ENCODE peak calls at places on chromosome 18, in five cellular contexts. W is fibroblast of pulmonary artery, N is WTC11, Z is prostate gland, Y is lung. O is an unnamed sample.

GRCh38 chr18:47930086-47930843 is at the start of gene SMAD2:
- DNase-seq in W (peak; percentile 82), N (peak; percentile 89), Z (peak; percentile 78), Y (peak; percentile 85), O (peak; percentile 79)

GRCh38 chr18:7117390-7118355 is at the start of gene LAMA1:
- DNase-seq in W (peak; percentile 45), N (peak; percentile 74), Z (no peak), Y (no peak), O (peak; percentile 89)

GRCh38 chr18:37254256-37254880 is 311.2 kb downstream of the CELF4 start:
- DNase-seq in W (no peak), N (no peak), Z (no peak), Y (no peak), O (no peak)

GRCh38 chr18:7784171-7784570 is 217.1 kb downstream of the PTPRM start:
- DNase-seq in W (no peak), N (no peak), Z (no peak), Y (no peak), O (no peak)

GRCh38 chr18:42114310-42114943 is 159.4 kb downstream of the PIK3C3 start:
- DNase-seq in W (peak; percentile 87), N (peak; percentile 62), Z (peak; percentile 56), Y (peak; percentile 58), O (peak; percentile 76)

GRCh38 chr18:48866028-48866733 is 84.6 kb downstream of the SMAD7 start:
- DNase-seq in W (peak; percentile 66), N (no peak), Z (peak; percentile 46), Y (no peak), O (no peak)

GRCh38 chr18:37249895-37250618 is 315.5 kb downstream of the CELF4 start:
- DNase-seq in W (no peak), N (no peak), Z (no peak), Y (no peak), O (no peak)

GRCh38 chr18:6004683-6005082 is 109.4 kb upstream of the TMEM200C start:
- DNase-seq in W (no peak), N (no peak), Z (no peak), Y (no peak), O (no peak)

GRCh38 chr18:57210711-57211411 is 64.0 kb downstream of the BOD1L2 start:
- DNase-seq in W (no peak), N (no peak), Z (no peak), Y (no peak), O (no peak)

GRCh38 chr18:35619468-35619867 is 37.9 kb downstream of the GALNT1 start:
- DNase-seq in W (no peak), N (no peak), Z (no peak), Y (no peak), O (no peak)

GRCh38 chr18:40624959-40625358 is 1330.1 kb upstream of the PIK3C3 start:
- DNase-seq in W (no peak), N (no peak), Z (no peak), Y (no peak), O (no peak)

GRCh38 chr18:9434240-9434701 is 41.0 kb upstream of the RALBP1 start:
- DNase-seq in W (no peak), N (peak; percentile 24), Z (no peak), Y (no peak), O (peak; percentile 16)

GRCh38 chr18:52313213-52313612 is 26.8 kb upstream of the DCC start:
- DNase-seq in W (no peak), N (no peak), Z (no peak), Y (no peak), O (no peak)

GRCh38 chr18:78228974-78229373 is 750.6 kb upstream of the SALL3 start:
- DNase-seq in W (no peak), N (peak; percentile 16), Z (no peak), Y (no peak), O (peak; percentile 43)

GRCh38 chr18:33146009-33146408 is 294.5 kb downstream of the CCDC178 start:
- DNase-seq in W (no peak), N (no peak), Z (no peak), Y (no peak), O (no peak)

GRCh38 chr18:79092869-79093268 is 23.7 kb downstream of the ATP9B start:
- DNase-seq in W (no peak), N (no peak), Z (no peak), Y (no peak), O (no peak)

GRCh38 chr18:69674292-69674877 is 273.3 kb downstream of the CD226 start:
- DNase-seq in W (no peak), N (no peak), Z (no peak), Y (no peak), O (no peak)

GRCh38 chr18:54148151-54148550 is 76.3 kb downstream of the MBD2 start:
- DNase-seq in W (no peak), N (no peak), Z (no peak), Y (no peak), O (no peak)

GRCh38 chr18:39589496-39589895 is 2023.9 kb upstream of the CELF4 start:
- DNase-seq in W (no peak), N (no peak), Z (no peak), Y (no peak), O (no peak)

GRCh38 chr18:51150430-51150746 is 47.1 kb downstream of the MEX3C start:
- DNase-seq in W (no peak), N (no peak), Z (no peak), Y (no peak), O (no peak)

GRCh38 chr18:51153659-51154371 is 43.7 kb downstream of the MEX3C start:
- DNase-seq in W (no peak), N (no peak), Z (no peak), Y (no peak), O (no peak)

GRCh38 chr18:51151568-51152511 is 45.6 kb downstream of the MEX3C start:
- DNase-seq in W (no peak), N (no peak), Z (no peak), Y (no peak), O (no peak)

GRCh38 chr18:51151185-51151567 is 46.3 kb downstream of the MEX3C start:
- DNase-seq in W (no peak), N (no peak), Z (no peak), Y (no peak), O (no peak)

DNA sequence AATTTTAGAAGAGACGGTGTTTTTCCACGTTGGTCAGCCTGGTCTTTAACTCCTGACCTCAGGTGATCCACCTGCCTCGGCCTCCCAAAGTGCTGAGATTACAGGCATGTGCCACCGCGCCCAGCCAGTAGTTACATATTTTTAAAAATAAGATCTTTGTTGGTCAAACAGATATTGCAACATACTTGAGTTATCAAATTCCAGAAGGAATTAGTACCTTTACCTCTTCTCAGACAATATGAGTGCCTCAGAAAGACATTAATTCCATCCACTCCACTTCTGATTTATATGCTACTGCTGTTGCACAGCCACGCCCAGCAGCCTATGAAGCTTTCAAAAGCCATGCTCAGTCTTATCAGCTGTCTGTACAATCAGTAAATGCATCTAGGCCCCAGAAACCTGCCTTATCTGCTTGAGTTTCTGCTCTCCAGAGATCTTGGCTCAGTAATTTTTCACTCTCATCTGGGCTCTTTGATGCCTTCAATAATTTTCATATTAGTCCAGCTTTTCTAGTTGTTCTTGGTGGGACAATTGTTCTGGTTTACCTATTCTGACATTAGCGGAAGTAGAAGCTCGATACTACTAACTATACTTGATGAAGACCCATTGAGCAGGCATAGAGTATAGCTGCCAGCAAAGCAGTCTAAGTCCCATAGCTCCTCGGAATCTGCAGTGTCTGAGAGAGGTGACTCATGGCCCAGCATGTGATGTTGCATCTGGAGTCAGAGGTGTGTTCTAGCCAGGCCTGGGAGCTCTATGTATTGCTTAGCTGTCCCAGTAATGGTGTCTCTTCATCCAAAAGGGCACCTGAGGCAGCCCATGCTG is 47.7 kb downstream of the MEX3C start:
- DNase-seq in W (peak; percentile 60), N (no peak), Z (no peak), Y (no peak), O (no peak)
- TF ChIP-seq CTCF in W (no peak), N (no peak), Z (no peak), Y (no peak), O (no peak)

DNA sequence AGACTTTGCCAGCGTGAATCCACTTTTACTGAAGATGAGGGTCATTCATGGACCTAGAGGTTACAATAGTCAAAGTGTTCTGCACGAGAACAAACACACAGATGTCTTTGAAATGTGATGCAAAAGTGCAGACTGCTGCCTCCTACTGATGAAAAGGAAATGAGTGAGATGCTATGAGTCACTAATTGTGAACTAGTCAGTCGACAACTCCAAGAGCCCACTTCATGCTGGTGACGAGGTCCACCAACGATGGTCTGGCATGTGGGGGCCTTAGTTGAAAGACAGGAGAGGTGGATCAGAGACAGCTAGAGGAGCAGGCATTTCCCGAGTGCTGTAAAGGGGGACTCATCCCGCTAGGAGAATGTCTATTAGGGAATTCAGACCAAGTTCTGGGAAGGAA is 17.1 kb upstream of the ZNF236 start:
- DNase-seq in W (peak; percentile 37), N (no peak), Z (no peak), Y (no peak), O (no peak)
- TF ChIP-seq CTCF in W (peak; percentile 37), N (no peak), Z (no peak), Y (no peak), O (no peak)

DNA sequence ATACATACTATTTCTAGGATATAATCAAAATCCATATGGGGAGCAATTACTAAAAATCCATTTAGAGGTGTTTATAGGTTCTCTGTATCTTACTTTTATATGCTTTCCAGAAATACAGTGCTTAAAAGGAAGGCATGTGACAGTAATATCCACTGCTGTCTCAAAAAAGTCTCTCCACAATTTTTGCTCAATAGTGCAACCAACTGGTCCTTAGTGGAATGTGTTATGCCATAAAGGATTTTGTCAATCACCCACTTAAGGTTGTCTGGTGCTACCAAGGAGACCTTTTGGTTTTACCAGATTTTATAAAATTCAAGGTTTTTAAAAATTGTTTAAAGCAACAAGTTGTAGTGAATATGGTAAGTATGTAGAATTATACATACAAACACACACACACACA is 328.5 kb upstream of the DSEL start:
- DNase-seq in W (peak; percentile 45), N (no peak), Z (no peak), Y (no peak), O (no peak)
- TF ChIP-seq CTCF in W (peak; percentile 33), N (no peak), Z (no peak), Y (no peak), O (no peak)

GRCh38 chr18:44697315-44697714 is 16.6 kb downstream of the SETBP1 start:
- DNase-seq in W (no peak), N (no peak), Z (no peak), Y (no peak), O (no peak)

GRCh38 chr18:44698518-44698917 is 17.8 kb downstream of the SETBP1 start:
- DNase-seq in W (no peak), N (no peak), Z (no peak), Y (no peak), O (no peak)

GRCh38 chr18:44700652-44701051 is 20.0 kb downstream of the SETBP1 start:
- DNase-seq in W (peak; percentile 50), N (no peak), Z (no peak), Y (no peak), O (no peak)

GRCh38 chr18:44701227-44701626 is 20.5 kb downstream of the SETBP1 start:
- DNase-seq in W (peak; percentile 19), N (no peak), Z (no peak), Y (no peak), O (no peak)

DNA sequence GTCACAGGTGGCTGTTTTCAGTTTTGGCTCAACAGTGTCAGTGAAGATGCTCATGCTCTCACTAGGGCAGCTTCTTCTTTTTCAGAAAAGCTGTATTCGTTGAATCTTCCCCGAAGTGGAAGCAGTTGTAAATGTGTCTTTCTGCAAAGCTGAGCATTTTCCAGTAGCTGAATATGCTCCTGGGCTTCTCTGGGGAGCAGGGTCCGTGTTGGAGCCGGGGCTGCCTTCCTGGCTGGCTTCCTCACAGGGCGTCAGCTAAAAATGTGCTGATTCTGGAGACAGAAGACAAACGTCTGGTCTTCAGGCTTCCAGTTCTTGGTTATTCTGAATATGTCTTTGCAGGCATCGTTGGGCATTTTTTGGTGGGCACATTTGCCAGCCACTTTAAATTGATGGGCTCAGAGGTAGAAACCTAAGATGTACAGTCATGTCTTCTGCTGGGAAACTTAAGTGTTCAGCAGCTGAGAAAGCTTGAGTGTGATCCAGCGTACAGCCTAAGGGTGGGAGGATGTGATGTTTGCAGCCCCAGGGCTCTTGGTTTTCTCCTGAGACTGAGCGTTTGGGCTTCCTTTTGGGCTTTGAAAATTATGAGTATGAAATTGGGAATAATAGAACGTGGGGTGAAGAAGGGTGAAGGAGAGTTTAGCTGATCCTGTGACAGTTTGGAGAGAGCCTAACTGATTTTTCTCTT is 19.0 kb downstream of the SETBP1 start:
- DNase-seq in W (no peak), N (no peak), Z (no peak), Y (no peak), O (no peak)
- TF ChIP-seq CTCF in W (no peak), N (no peak), Z (no peak), Y (no peak), O (no peak)